ENCODE peak calls at places on chromosomes 12 and 14, in eight cellular contexts. S is CD4-positive, alpha-beta memory T cell; C is lung; Z is H9; D is heart left ventricle; F is gastrocnemius medialis; B is CD4-positive, CD25-positive, alpha-beta regulatory T cell; P is pancreas. Y is an unnamed sample.

GRCh38 chr14:36816481-36816880 is 154.8 kb downstream of the PAX9 start:
- DNase-seq in B (no peak), P (no peak), Z (no peak), S (no peak), C (no peak), D (no peak), F (no peak), Y (no peak)

GRCh38 chr14:70640938-70641547 is 673 bp upstream of the TTC9 start:
- DNase-seq in P (peak; percentile 28), D (no peak), C (no peak), B (peak; percentile 62), F (peak; percentile 91), S (peak; percentile 78), Z (peak; percentile 52), Y (peak; percentile 79)

GRCh38 chr12:3594966-3595365 is 104.0 kb downstream of the PRMT8 start:
- DNase-seq in S (no peak), P (no peak), D (no peak), B (no peak), Z (no peak), F (no peak), C (no peak), Y (peak; percentile 24)

GRCh38 chr12:1797011-1797901 is 23.1 kb upstream of the LRTM2 start:
- DNase-seq in C (peak; percentile 58), S (peak; percentile 74), Z (peak; percentile 56), F (no peak), D (peak; percentile 65), B (peak; percentile 67), P (peak; percentile 59), Y (peak; percentile 88)

GRCh38 chr12:26195250-26195640 is at the start of gene SSPN:
- DNase-seq in F (peak; percentile 68), Z (peak; percentile 67), B (peak; percentile 13), D (peak; percentile 75), S (no peak), P (peak; percentile 79), C (peak; percentile 74), Y (peak; percentile 92)

GRCh38 chr14:77406718-77407117 is 16.6 kb downstream of the NOXRED1 start:
- DNase-seq in F (no peak), P (no peak), S (no peak), D (no peak), C (no peak), Z (no peak), B (no peak), Y (no peak)

GRCh38 chr12:121781751-121782615 is 11.5 kb downstream of the RHOF start:
- DNase-seq in D (no peak), B (peak; percentile 61), P (no peak), F (no peak), Z (peak; percentile 38), C (no peak), S (peak; percentile 86), Y (no peak)

GRCh38 chr12:44053550-44054243 is 217.8 kb downstream of the TMEM117 start:
- DNase-seq in F (no peak), P (no peak), Z (no peak), C (no peak), D (peak; percentile 10), B (no peak), S (no peak), Y (no peak)

GRCh38 chr12:128817115-128818015 is 6.4 kb downstream of the SLC15A4 start:
- DNase-seq in F (peak; percentile 94), B (no peak), Z (no peak), S (no peak), P (peak; percentile 73), D (peak; percentile 69), C (no peak), Y (peak; percentile 84)

GRCh38 chr12:71947645-71948105 is 9.0 kb downstream of the TPH2 start:
- DNase-seq in Z (peak; percentile 97), D (no peak), B (no peak), S (no peak), C (peak; percentile 64), P (no peak), F (no peak), Y (no peak)

GRCh38 chr12:2339022-2339431 is 286.2 kb downstream of the CACNA1C start:
- DNase-seq in F (no peak), C (no peak), S (no peak), P (no peak), Z (no peak), B (no peak), D (no peak), Y (no peak)

GRCh38 chr12:113402586-113403260 is 964 bp downstream of the SDS start:
- DNase-seq in F (no peak), C (no peak), B (no peak), S (no peak), Z (no peak), D (no peak), P (no peak), Y (no peak)

GRCh38 chr12:50066402-50066801 is 9.0 kb downstream of the ASIC1 start:
- DNase-seq in D (no peak), P (no peak), F (no peak), S (no peak), Z (peak; percentile 79), B (no peak), C (no peak), Y (peak; percentile 87)

GRCh38 chr12:103827800-103828440 is 13.1 kb downstream of the NT5DC3 start:
- DNase-seq in Z (no peak), B (no peak), D (no peak), S (no peak), P (no peak), C (no peak), F (no peak), Y (no peak)

GRCh38 chr14:50364792-50365191 is 31.9 kb downstream of the CDKL1 start:
- DNase-seq in B (no peak), P (no peak), F (no peak), S (no peak), C (no peak), Z (no peak), D (no peak), Y (no peak)

GRCh38 chr12:118330421-118331018 is 42.2 kb downstream of the TAOK3 start:
- DNase-seq in Z (no peak), B (no peak), D (no peak), F (no peak), P (no peak), C (no peak), S (no peak), Y (no peak)

GRCh38 chr12:46384451-46385301 is 12.1 kb upstream of the SLC38A2 start:
- DNase-seq in C (no peak), S (no peak), D (no peak), P (no peak), F (no peak), Z (no peak), B (no peak), Y (no peak)

GRCh38 chr12:111298583-111299436 is 70.1 kb downstream of the PHETA1 start:
- DNase-seq in P (no peak), D (peak; percentile 27), B (peak; percentile 42), C (no peak), F (peak; percentile 14), Z (peak; percentile 88), S (no peak), Y (no peak)

GRCh38 chr12:27622436-27623185 is 73.6 kb upstream of the REP15 start:
- DNase-seq in B (no peak), S (no peak), F (no peak), P (no peak), Z (no peak), C (no peak), D (no peak), Y (no peak)

GRCh38 chr12:120077260-120077659 is 39.3 kb downstream of the RAB35 start:
- DNase-seq in S (no peak), B (no peak), C (no peak), P (no peak), D (no peak), F (no peak), Z (no peak), Y (no peak)

GRCh38 chr12:132116709-132117557 is 27.2 kb downstream of the DDX51 start:
- DNase-seq in D (no peak), C (no peak), F (no peak), S (no peak), B (no peak), P (no peak), Z (peak; percentile 30), Y (no peak)
- H3K4me1 ChIP-seq in D (no peaks in the 10 kb centered on the region), C (no peaks in the 10 kb centered on the region), F (no peaks in the 10 kb centered on the region), S (no peaks in the 10 kb centered on the region), B (no peaks in the 10 kb centered on the region), P (no peaks in the 10 kb centered on the region), Z (no peaks in the 10 kb centered on the region), Y (no peaks in the 10 kb centered on the region)

GRCh38 chr12:53232641-53233538 is 881 bp upstream of the RARG start:
- DNase-seq in D (peak; percentile 61), F (no peak), P (peak; percentile 60), S (peak; percentile 79), B (peak; percentile 69), C (no peak), Z (peak; percentile 76), Y (peak; percentile 84)
- H3K27ac ChIP-seq in D (peak overlapping the region; percentile 71), F (peak overlapping the region; percentile 42), P (peak overlapping the region; percentile 78), S (peak overlapping the region; percentile 71), B (peak overlapping the region; percentile 48), C (no peak overlapping the region), Z (no peak overlapping the region), Y (peak overlapping the region; percentile 10)

DNA sequence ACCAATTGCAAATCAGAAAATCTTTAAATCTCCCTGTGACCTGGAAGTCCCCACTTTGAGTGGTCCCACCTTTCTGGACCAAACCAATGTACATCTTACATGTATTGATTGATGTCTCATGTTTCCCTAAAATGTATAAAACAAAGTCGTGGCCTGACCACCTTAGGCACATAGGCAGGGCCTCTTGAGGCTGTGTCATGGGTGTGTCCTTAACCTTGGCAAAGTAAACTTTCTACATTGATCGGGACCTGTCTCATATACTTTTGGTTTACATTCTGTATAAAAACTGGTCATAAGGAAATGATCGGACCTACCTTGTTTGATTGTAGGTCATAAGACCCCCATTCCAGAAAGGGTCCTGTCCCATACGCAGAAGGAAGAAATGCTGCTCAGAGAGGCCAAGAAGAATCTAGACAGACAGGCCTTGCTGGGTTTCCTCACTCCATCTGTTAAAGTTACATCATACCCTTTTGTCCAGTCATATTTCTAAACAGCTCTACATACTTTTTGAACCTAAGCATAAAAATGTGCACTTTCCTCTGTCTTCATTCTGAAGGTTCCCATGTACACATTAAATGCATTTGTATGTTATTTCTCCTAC is 30.0 kb upstream of the CPM start:
- DNase-seq in P (no peak), D (no peak), C (no peak), Z (no peak), F (no peak), B (no peak), S (no peak), Y (no peak)
- H3K4me1 ChIP-seq in P (no peaks in the 10 kb centered on the region), D (no peaks in the 10 kb centered on the region), C (peaks cover 4% of the 10 kb centered on the region), Z (no peaks in the 10 kb centered on the region), F (no peaks in the 10 kb centered on the region), B (peaks cover 9% of the 10 kb centered on the region), S (peaks cover 3% of the 10 kb centered on the region), Y (no peaks in the 10 kb centered on the region)

GRCh38 chr14:21346532-21347135 is 37.2 kb downstream of the SUPT16H start:
- DNase-seq in B (no peak), P (no peak), S (no peak), F (no peak), Z (no peak), D (no peak), C (no peak), Y (no peak)

GRCh38 chr14:21356511-21356910 is 27.3 kb downstream of the SUPT16H start:
- DNase-seq in C (no peak), P (no peak), D (no peak), B (no peak), Z (no peak), S (no peak), F (no peak), Y (no peak)

GRCh38 chr14:21352587-21352986 is 31.2 kb downstream of the SUPT16H start:
- DNase-seq in F (no peak), B (no peak), C (no peak), D (no peak), Z (no peak), S (no peak), P (no peak), Y (no peak)

GRCh38 chr14:21347201-21347600 is 36.6 kb downstream of the SUPT16H start:
- DNase-seq in F (no peak), Z (no peak), S (no peak), C (no peak), D (no peak), B (no peak), P (no peak), Y (no peak)

GRCh38 chr14:21350539-21350938 is 33.3 kb downstream of the SUPT16H start:
- DNase-seq in C (no peak), F (no peak), P (no peak), Z (no peak), B (no peak), S (no peak), D (no peak), Y (no peak)
- H3K27ac ChIP-seq in C (no peak overlapping the region), F (no peak overlapping the region), P (no peak overlapping the region), Z (no peak overlapping the region), B (no peak overlapping the region), S (no peak overlapping the region), D (no peak overlapping the region), Y (no peak overlapping the region)

Y was measured in aorta.